ENCODE peak calls at places on chromosomes 5 and 9, in six cellular contexts. One of them, this sample, is unnamed.

GRCh38 chr5:178389796-178390195 is 157.2 kb upstream of the PHYKPL start:
- DNase-seq in NCI-H1417: no peak
- DNase-seq in iris pigment epithelial cell: no peak
- DNase-seq in activated CD8-positive, alpha-beta memory T cell treated with anti-CD3 and anti-CD28 coated beads for 4 hours: no peak
- DNase-seq in sciatic nerve: no peak
- DNase-seq in HEK293T: no peak
- DNase-seq in this sample: no peak

GRCh38 chr9:6049798-6050197 is 34.4 kb upstream of the RANBP6 start:
- DNase-seq in NCI-H1417: no peak
- DNase-seq in iris pigment epithelial cell: peak; percentile 21
- DNase-seq in activated CD8-positive, alpha-beta memory T cell treated with anti-CD3 and anti-CD28 coated beads for 4 hours: no peak
- DNase-seq in sciatic nerve: no peak
- DNase-seq in HEK293T: peak; percentile 6
- DNase-seq in this sample: peak; percentile 83

GRCh38 chr9:138073408-138073807 is 195.8 kb downstream of the CACNA1B start:
- DNase-seq in NCI-H1417: no peak
- DNase-seq in iris pigment epithelial cell: no peak
- DNase-seq in activated CD8-positive, alpha-beta memory T cell treated with anti-CD3 and anti-CD28 coated beads for 4 hours: no peak
- DNase-seq in sciatic nerve: peak; percentile 43
- DNase-seq in HEK293T: no peak
- DNase-seq in this sample: no peak

GRCh38 chr5:173639-174600 is 17.4 kb upstream of the LRRC14B start:
- DNase-seq in NCI-H1417: no peak
- DNase-seq in iris pigment epithelial cell: no peak
- DNase-seq in activated CD8-positive, alpha-beta memory T cell treated with anti-CD3 and anti-CD28 coated beads for 4 hours: no peak
- DNase-seq in sciatic nerve: peak; percentile 39
- DNase-seq in HEK293T: no peak
- DNase-seq in this sample: no peak

GRCh38 chr5:55773057-55773456 is 35.2 kb downstream of the DDX4 start:
- DNase-seq in NCI-H1417: no peak
- DNase-seq in iris pigment epithelial cell: peak; percentile 4
- DNase-seq in activated CD8-positive, alpha-beta memory T cell treated with anti-CD3 and anti-CD28 coated beads for 4 hours: no peak
- DNase-seq in sciatic nerve: no peak
- DNase-seq in HEK293T: no peak
- DNase-seq in this sample: no peak

GRCh38 chr9:92295827-92296258 is 2.3 kb upstream of the IARS1 start:
- DNase-seq in NCI-H1417: no peak
- DNase-seq in iris pigment epithelial cell: no peak
- DNase-seq in activated CD8-positive, alpha-beta memory T cell treated with anti-CD3 and anti-CD28 coated beads for 4 hours: no peak
- DNase-seq in sciatic nerve: no peak
- DNase-seq in HEK293T: peak; percentile 10
- DNase-seq in this sample: no peak

GRCh38 chr5:175317872-175318271 is 126.1 kb downstream of the DRD1 start:
- DNase-seq in NCI-H1417: no peak
- DNase-seq in iris pigment epithelial cell: no peak
- DNase-seq in activated CD8-positive, alpha-beta memory T cell treated with anti-CD3 and anti-CD28 coated beads for 4 hours: no peak
- DNase-seq in sciatic nerve: no peak
- DNase-seq in HEK293T: no peak
- DNase-seq in this sample: no peak

GRCh38 chr5:76831108-76831447 is 12.2 kb downstream of the F2RL1 start:
- DNase-seq in NCI-H1417: no peak
- DNase-seq in iris pigment epithelial cell: peak; percentile 73
- DNase-seq in activated CD8-positive, alpha-beta memory T cell treated with anti-CD3 and anti-CD28 coated beads for 4 hours: no peak
- DNase-seq in sciatic nerve: no peak
- DNase-seq in HEK293T: no peak
- DNase-seq in this sample: no peak

GRCh38 chr5:40991168-40991980 is 79.8 kb downstream of the MROH2B start:
- DNase-seq in NCI-H1417: no peak
- DNase-seq in iris pigment epithelial cell: peak; percentile 85
- DNase-seq in activated CD8-positive, alpha-beta memory T cell treated with anti-CD3 and anti-CD28 coated beads for 4 hours: no peak
- DNase-seq in sciatic nerve: peak; percentile 78
- DNase-seq in HEK293T: no peak
- DNase-seq in this sample: no peak

GRCh38 chr5:178404987-178405386 is 172.4 kb upstream of the PHYKPL start:
- DNase-seq in NCI-H1417: no peak
- DNase-seq in iris pigment epithelial cell: no peak
- DNase-seq in activated CD8-positive, alpha-beta memory T cell treated with anti-CD3 and anti-CD28 coated beads for 4 hours: no peak
- DNase-seq in sciatic nerve: no peak
- DNase-seq in HEK293T: no peak
- DNase-seq in this sample: no peak

GRCh38 chr5:137778772-137779564 is 24.8 kb upstream of the HNRNPA0 start:
- DNase-seq in NCI-H1417: no peak
- DNase-seq in iris pigment epithelial cell: peak; percentile 36
- DNase-seq in activated CD8-positive, alpha-beta memory T cell treated with anti-CD3 and anti-CD28 coated beads for 4 hours: no peak
- DNase-seq in sciatic nerve: no peak
- DNase-seq in HEK293T: peak; percentile 34
- DNase-seq in this sample: peak; percentile 50

GRCh38 chr5:36606437-36607113 is at the start of gene SLC1A3:
- DNase-seq in NCI-H1417: peak; percentile 21
- DNase-seq in iris pigment epithelial cell: peak; percentile 73
- DNase-seq in activated CD8-positive, alpha-beta memory T cell treated with anti-CD3 and anti-CD28 coated beads for 4 hours: no peak
- DNase-seq in sciatic nerve: peak; percentile 75
- DNase-seq in HEK293T: peak; percentile 78
- DNase-seq in this sample: peak; percentile 76

GRCh38 chr5:72600401-72600981 is 93.3 kb upstream of the ZNF366 start:
- DNase-seq in NCI-H1417: no peak
- DNase-seq in iris pigment epithelial cell: peak; percentile 82
- DNase-seq in activated CD8-positive, alpha-beta memory T cell treated with anti-CD3 and anti-CD28 coated beads for 4 hours: no peak
- DNase-seq in sciatic nerve: no peak
- DNase-seq in HEK293T: no peak
- DNase-seq in this sample: no peak

GRCh38 chr9:112533660-112534059 is 47.0 kb downstream of the KIAA1958 start:
- DNase-seq in NCI-H1417: no peak
- DNase-seq in iris pigment epithelial cell: no peak
- DNase-seq in activated CD8-positive, alpha-beta memory T cell treated with anti-CD3 and anti-CD28 coated beads for 4 hours: no peak
- DNase-seq in sciatic nerve: no peak
- DNase-seq in HEK293T: no peak
- DNase-seq in this sample: no peak

GRCh38 chr5:92836861-92837755 is 743.9 kb downstream of the NR2F1-AS1 start:
- DNase-seq in NCI-H1417: no peak
- DNase-seq in iris pigment epithelial cell: peak; percentile 84
- DNase-seq in activated CD8-positive, alpha-beta memory T cell treated with anti-CD3 and anti-CD28 coated beads for 4 hours: no peak
- DNase-seq in sciatic nerve: no peak
- DNase-seq in HEK293T: no peak
- DNase-seq in this sample: no peak

GRCh38 chr5:56512314-56512996 is 279.3 kb upstream of the ANKRD55 start:
- DNase-seq in NCI-H1417: no peak
- DNase-seq in iris pigment epithelial cell: no peak
- DNase-seq in activated CD8-positive, alpha-beta memory T cell treated with anti-CD3 and anti-CD28 coated beads for 4 hours: no peak
- DNase-seq in sciatic nerve: no peak
- DNase-seq in HEK293T: no peak
- DNase-seq in this sample: no peak

GRCh38 chr5:76958976-76959767 is 6.3 kb downstream of the CRHBP start:
- DNase-seq in NCI-H1417: no peak
- DNase-seq in iris pigment epithelial cell: peak; percentile 87
- DNase-seq in activated CD8-positive, alpha-beta memory T cell treated with anti-CD3 and anti-CD28 coated beads for 4 hours: no peak
- DNase-seq in sciatic nerve: no peak
- DNase-seq in HEK293T: no peak
- DNase-seq in this sample: no peak

GRCh38 chr9:120946259-120946658 is 19.7 kb upstream of the TRAF1 start:
- DNase-seq in NCI-H1417: no peak
- DNase-seq in iris pigment epithelial cell: peak; percentile 78
- DNase-seq in activated CD8-positive, alpha-beta memory T cell treated with anti-CD3 and anti-CD28 coated beads for 4 hours: no peak
- DNase-seq in sciatic nerve: no peak
- DNase-seq in HEK293T: no peak
- DNase-seq in this sample: no peak

GRCh38 chr9:69965416-69966145 is 78.1 kb upstream of the MAMDC2 start:
- DNase-seq in NCI-H1417: no peak
- DNase-seq in iris pigment epithelial cell: no peak
- DNase-seq in activated CD8-positive, alpha-beta memory T cell treated with anti-CD3 and anti-CD28 coated beads for 4 hours: no peak
- DNase-seq in sciatic nerve: no peak
- DNase-seq in HEK293T: no peak
- DNase-seq in this sample: no peak

GRCh38 chr5:61744690-61745619 is 412.9 kb downstream of the ZSWIM6 start:
- DNase-seq in NCI-H1417: no peak
- DNase-seq in iris pigment epithelial cell: no peak
- DNase-seq in activated CD8-positive, alpha-beta memory T cell treated with anti-CD3 and anti-CD28 coated beads for 4 hours: no peak
- DNase-seq in sciatic nerve: no peak
- DNase-seq in HEK293T: no peak
- DNase-seq in this sample: no peak

GRCh38 chr9:99511723-99512122 is 289.6 kb downstream of the SEC61B start:
- DNase-seq in NCI-H1417: no peak
- DNase-seq in iris pigment epithelial cell: no peak
- DNase-seq in activated CD8-positive, alpha-beta memory T cell treated with anti-CD3 and anti-CD28 coated beads for 4 hours: no peak
- DNase-seq in sciatic nerve: no peak
- DNase-seq in HEK293T: no peak
- DNase-seq in this sample: no peak

GRCh38 chr9:82031538-82032280 is 43.1 kb downstream of the SPATA31D1 start:
- DNase-seq in NCI-H1417: no peak
- DNase-seq in iris pigment epithelial cell: peak; percentile 91
- DNase-seq in activated CD8-positive, alpha-beta memory T cell treated with anti-CD3 and anti-CD28 coated beads for 4 hours: no peak
- DNase-seq in sciatic nerve: no peak
- DNase-seq in HEK293T: peak; percentile 8
- DNase-seq in this sample: no peak

GRCh38 chr5:67182406-67182805 is 14.2 kb downstream of the CD180 start:
- DNase-seq in NCI-H1417: no peak
- DNase-seq in iris pigment epithelial cell: peak; percentile 89
- DNase-seq in activated CD8-positive, alpha-beta memory T cell treated with anti-CD3 and anti-CD28 coated beads for 4 hours: no peak
- DNase-seq in sciatic nerve: no peak
- DNase-seq in HEK293T: peak; percentile 29
- DNase-seq in this sample: no peak

GRCh38 chr5:180353226-180353962 is at the start of gene GFPT2:
- DNase-seq in NCI-H1417: peak; percentile 77
- DNase-seq in iris pigment epithelial cell: peak; percentile 75
- DNase-seq in activated CD8-positive, alpha-beta memory T cell treated with anti-CD3 and anti-CD28 coated beads for 4 hours: peak; percentile 56
- DNase-seq in sciatic nerve: peak; percentile 90
- DNase-seq in HEK293T: peak; percentile 99
- DNase-seq in this sample: no peak

GRCh38 chr5:43553381-43553780 is 3.5 kb downstream of the PAIP1 start:
- DNase-seq in NCI-H1417: no peak
- DNase-seq in iris pigment epithelial cell: peak; percentile 63
- DNase-seq in activated CD8-positive, alpha-beta memory T cell treated with anti-CD3 and anti-CD28 coated beads for 4 hours: no peak
- DNase-seq in sciatic nerve: no peak
- DNase-seq in HEK293T: no peak
- DNase-seq in this sample: no peak

GRCh38 chr5:10307206-10308148 is at the start of gene CMBL:
- DNase-seq in NCI-H1417: peak; percentile 88
- DNase-seq in iris pigment epithelial cell: peak; percentile 72
- DNase-seq in activated CD8-positive, alpha-beta memory T cell treated with anti-CD3 and anti-CD28 coated beads for 4 hours: no peak
- DNase-seq in sciatic nerve: peak; percentile 64
- DNase-seq in HEK293T: peak; percentile 42
- DNase-seq in this sample: peak; percentile 55

GRCh38 chr5:74507596-74507995 is 132.9 kb downstream of the ENC1 start:
- DNase-seq in NCI-H1417: no peak
- DNase-seq in iris pigment epithelial cell: no peak
- DNase-seq in activated CD8-positive, alpha-beta memory T cell treated with anti-CD3 and anti-CD28 coated beads for 4 hours: no peak
- DNase-seq in sciatic nerve: no peak
- DNase-seq in HEK293T: no peak
- DNase-seq in this sample: no peak

GRCh38 chr9:89405832-89406231 is 87.5 kb downstream of the SECISBP2 start:
- DNase-seq in NCI-H1417: no peak
- DNase-seq in iris pigment epithelial cell: no peak
- DNase-seq in activated CD8-positive, alpha-beta memory T cell treated with anti-CD3 and anti-CD28 coated beads for 4 hours: no peak
- DNase-seq in sciatic nerve: no peak
- DNase-seq in HEK293T: no peak
- DNase-seq in this sample: peak; percentile 84

GRCh38 chr9:111983484-111983908 is 86.9 kb downstream of the UGCG start:
- DNase-seq in NCI-H1417: no peak
- DNase-seq in iris pigment epithelial cell: no peak
- DNase-seq in activated CD8-positive, alpha-beta memory T cell treated with anti-CD3 and anti-CD28 coated beads for 4 hours: no peak
- DNase-seq in sciatic nerve: peak; percentile 19
- DNase-seq in HEK293T: no peak
- DNase-seq in this sample: peak; percentile 63

GRCh38 chr9:107467416-107467815 is 22.2 kb downstream of the KLF4 start:
- DNase-seq in NCI-H1417: no peak
- DNase-seq in iris pigment epithelial cell: no peak
- DNase-seq in activated CD8-positive, alpha-beta memory T cell treated with anti-CD3 and anti-CD28 coated beads for 4 hours: no peak
- DNase-seq in sciatic nerve: no peak
- DNase-seq in HEK293T: no peak
- DNase-seq in this sample: no peak

GRCh38 chr9:31137850-31138160 is 1246.6 kb upstream of the ACO1 start:
- DNase-seq in NCI-H1417: no peak
- DNase-seq in iris pigment epithelial cell: no peak
- DNase-seq in activated CD8-positive, alpha-beta memory T cell treated with anti-CD3 and anti-CD28 coated beads for 4 hours: no peak
- DNase-seq in sciatic nerve: no peak
- DNase-seq in HEK293T: no peak
- DNase-seq in this sample: no peak

GRCh38 chr5:43305948-43306563 is 7.2 kb downstream of the HMGCS1 start:
- DNase-seq in NCI-H1417: peak; percentile 28
- DNase-seq in iris pigment epithelial cell: peak; percentile 78
- DNase-seq in activated CD8-positive, alpha-beta memory T cell treated with anti-CD3 and anti-CD28 coated beads for 4 hours: no peak
- DNase-seq in sciatic nerve: no peak
- DNase-seq in HEK293T: peak; percentile 25
- DNase-seq in this sample: peak; percentile 83

GRCh38 chr9:109535365-109535764 is 37.3 kb upstream of the PTPN3 start:
- DNase-seq in NCI-H1417: no peak
- DNase-seq in iris pigment epithelial cell: no peak
- DNase-seq in activated CD8-positive, alpha-beta memory T cell treated with anti-CD3 and anti-CD28 coated beads for 4 hours: no peak
- DNase-seq in sciatic nerve: no peak
- DNase-seq in HEK293T: no peak
- DNase-seq in this sample: no peak